ENCODE peak calls at places on chromosomes 16 and 17, in five cellular contexts. X is body of pancreas, V is fibroblast of mammary gland, R is AG10803, O is BJ. B is an unnamed sample.

GRCh38 chr16:67481561-67482259 is 753 bp upstream of the ATP6V0D1 start:
- DNase-seq in R (no peak), O (no peak), V (peak; percentile 68), X (peak; percentile 61), B (peak; percentile 45)

GRCh38 chr16:15785386-15786059 is 71.3 kb downstream of the MYH11 start:
- DNase-seq in R (no peak), V (no peak), O (no peak), X (no peak), B (no peak)

GRCh38 chr16:65214196-65214595 is 92.3 kb upstream of the CDH11 start:
- DNase-seq in V (peak; percentile 30), X (no peak), R (peak; percentile 32), O (no peak), B (peak; percentile 55)

GRCh38 chr17:77542551-77543490 is 402.1 kb downstream of the SEC14L1 start:
- DNase-seq in O (peak; percentile 24), X (peak; percentile 68), R (peak; percentile 83), V (peak; percentile 81), B (peak; percentile 87)

GRCh38 chr16:89105599-89106151 is 12.0 kb downstream of the ACSF3 start:
- DNase-seq in O (no peak), X (no peak), V (no peak), R (no peak), B (no peak)

GRCh38 chr17:66549312-66549705 is 246.9 kb downstream of the PRKCA start:
- DNase-seq in O (no peak), R (peak; percentile 98), X (no peak), V (peak; percentile 65), B (peak; percentile 49)

GRCh38 chr17:63095879-63096278 is 129.8 kb downstream of the TANC2 start:
- DNase-seq in X (no peak), O (no peak), V (no peak), R (peak; percentile 6), B (no peak)

GRCh38 chr16:4179020-4179419 is 62.8 kb upstream of the ADCY9 start:
- DNase-seq in X (no peak), O (no peak), V (peak; percentile 62), R (peak; percentile 54), B (peak; percentile 61)

GRCh38 chr16:4500283-4500682 is 24.1 kb downstream of the HMOX2 start:
- DNase-seq in V (peak; percentile 85), X (no peak), O (no peak), R (peak; percentile 81), B (peak; percentile 80)

GRCh38 chr16:55478827-55479559 is at the start of gene MMP2:
- DNase-seq in V (peak; percentile 81), O (no peak), R (peak; percentile 89), X (no peak), B (peak; percentile 79)

GRCh38 chr16:88368036-88368435 is 14.7 kb upstream of the ZNF469 start:
- DNase-seq in V (no peak), X (no peak), R (no peak), O (no peak), B (no peak)

GRCh38 chr16:11716330-11716729 is 26.3 kb downstream of the TXNDC11 start:
- DNase-seq in X (no peak), O (no peak), V (no peak), R (no peak), B (no peak)

GRCh38 chr16:15059324-15059723 is 3.5 kb upstream of the NTAN1 start:
- DNase-seq in X (no peak), O (no peak), R (no peak), V (no peak), B (no peak)

GRCh38 chr17:251531-251930 is 70.1 kb upstream of the DOC2B start:
- DNase-seq in O (no peak), X (no peak), R (no peak), V (no peak), B (no peak)

GRCh38 chr16:58733671-58734458 is at the start of gene GOT2:
- DNase-seq in R (peak; percentile 85), O (peak; percentile 40), V (peak; percentile 79), X (peak; percentile 80), B (peak; percentile 88)

GRCh38 chr16:4510747-4511426 is 27.7 kb downstream of the CDIP1 start:
- DNase-seq in O (no peak), V (no peak), R (no peak), X (no peak), B (no peak)

GRCh38 chr17:28425206-28425605 is 19.2 kb upstream of the SLC46A1 start:
- DNase-seq in R (no peak), V (no peak), O (no peak), X (no peak), B (no peak)

GRCh38 chr16:4511441-4512082 is 27.0 kb downstream of the CDIP1 start:
- DNase-seq in V (peak; percentile 31), X (peak; percentile 74), O (no peak), R (peak; percentile 27), B (peak; percentile 57)

GRCh38 chr16:69691980-69692911 is 34.1 kb downstream of the NQO1 start:
- DNase-seq in X (no peak), R (peak; percentile 80), O (peak; percentile 9), V (peak; percentile 59), B (peak; percentile 49)

GRCh38 chr17:44688675-44689491 is 693 bp downstream of the CCDC43 start:
- DNase-seq in V (no peak), O (no peak), X (no peak), R (no peak), B (no peak)

GRCh38 chr17:77287432-77288068 is 146.8 kb downstream of the SEC14L1 start:
- DNase-seq in V (peak; percentile 91), O (peak; percentile 47), X (peak; percentile 79), R (peak; percentile 84), B (peak; percentile 93)

GRCh38 chr17:19397556-19398041 is 10.6 kb upstream of the MFAP4 start:
- DNase-seq in X (no peak), R (no peak), O (no peak), V (no peak), B (no peak)

GRCh38 chr16:29811896-29812665 is at the start of gene PRRT2:
- DNase-seq in O (no peak), V (peak; percentile 38), R (peak; percentile 38), X (peak; percentile 44), B (peak; percentile 52)

GRCh38 chr16:29811170-29811895 is 660 bp upstream of the PRRT2 start:
- DNase-seq in V (peak; percentile 97), X (peak; percentile 96), O (peak; percentile 90), R (peak; percentile 98), B (peak; percentile 99)

GRCh38 chr16:29814592-29814991 is 1.4 kb upstream of the PAGR1 start:
- DNase-seq in O (no peak), X (no peak), R (no peak), V (no peak), B (no peak)

GRCh38 chr16:29813644-29814562 is 1.9 kb downstream of the PRRT2 start:
- DNase-seq in R (no peak), V (no peak), O (no peak), X (no peak), B (no peak)

GRCh38 chr16:29812754-29813643 is 1.0 kb downstream of the PRRT2 start:
- DNase-seq in V (no peak), O (no peak), R (no peak), X (no peak), B (no peak)
- H3K4me3 ChIP-seq in V (peak overlapping the region; percentile 44), O (peak overlapping the region; percentile 72), R (peak overlapping the region; percentile 70), X (no peak overlapping the region), B (peak overlapping the region; percentile 53)

GRCh38 chr17:10845388-10845751 is 7.5 kb upstream of the PIRT start:
- DNase-seq in O (no peak), V (no peak), R (no peak), X (no peak), B (no peak)
- H3K4me3 ChIP-seq in O (no peak overlapping the region), V (no peak overlapping the region), R (no peak overlapping the region), X (no peak overlapping the region), B (no peak overlapping the region)

GRCh38 chr16:23145186-23145585 is 4.1 kb downstream of the USP31 start:
- DNase-seq in O (no peak), R (no peak), V (no peak), X (no peak), B (no peak)

GRCh38 chr16:23143391-23143790 is 5.9 kb downstream of the USP31 start:
- DNase-seq in R (no peak), V (no peak), X (no peak), O (no peak), B (no peak)

GRCh38 chr16:23146877-23147601 is 2.2 kb downstream of the USP31 start:
- DNase-seq in V (no peak), R (no peak), O (no peak), X (no peak), B (no peak)

GRCh38 chr16:23147666-23148065 is 1.6 kb downstream of the USP31 start:
- DNase-seq in X (no peak), R (no peak), O (no peak), V (no peak), B (no peak)

GRCh38 chr16:23145608-23146007 is 3.6 kb downstream of the USP31 start:
- DNase-seq in O (peak; percentile 12), V (peak; percentile 74), X (no peak), R (peak; percentile 56), B (peak; percentile 50)
- H3K4me3 ChIP-seq in O (no peak overlapping the region), V (no peak overlapping the region), X (no peak overlapping the region), R (no peak overlapping the region), B (no peak overlapping the region)

GRCh38 chr16:30901201-30902069 is 5.0 kb downstream of the CTF1 start:
- DNase-seq in R (no peak), X (no peak), V (peak; percentile 11), O (no peak), B (peak; percentile 13)

GRCh38 chr16:30902070-30902972 is 5.9 kb downstream of the CTF1 start:
- DNase-seq in X (peak; percentile 77), O (no peak), V (peak; percentile 57), R (peak; percentile 60), B (peak; percentile 73)

GRCh38 chr16:30903596-30903995 is 7.2 kb downstream of the CTF1 start:
- DNase-seq in V (peak; percentile 32), O (no peak), X (no peak), R (peak; percentile 54), B (peak; percentile 41)

GRCh38 chr16:30904114-30904780 is 7.8 kb downstream of the CTF1 start:
- DNase-seq in X (no peak), O (no peak), V (no peak), R (no peak), B (no peak)

DNA sequence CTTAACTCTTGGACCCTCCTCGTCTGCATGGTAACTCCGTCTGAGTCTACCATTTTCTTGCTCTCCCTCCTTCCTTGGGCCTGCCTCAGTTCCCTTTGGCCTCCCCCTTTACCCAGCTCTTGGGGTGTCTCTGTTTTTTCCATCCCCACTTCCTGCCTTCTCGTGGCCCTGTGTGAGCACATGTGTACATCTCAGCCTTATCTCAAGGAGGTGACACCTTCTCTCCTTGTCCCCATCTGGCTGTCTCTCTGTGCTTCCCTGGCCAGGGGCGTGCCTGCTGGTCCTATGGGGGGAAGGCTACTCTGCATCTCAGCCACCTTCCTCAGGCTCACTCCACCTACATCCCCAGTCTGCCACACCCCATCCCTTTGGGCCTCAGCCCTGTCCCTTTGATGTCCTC is 6.6 kb downstream of the CTF1 start:
- DNase-seq in O (no peak), R (no peak), V (no peak), X (no peak), B (no peak)
- H3K4me3 ChIP-seq in O (no peak overlapping the region), R (no peak overlapping the region), V (no peak overlapping the region), X (no peak overlapping the region), B (no peak overlapping the region)

B was measured in cardiac fibroblast.